ENCODE peak calls at places on chromosomes 16 and 17, in ten cellular contexts. Y is T-helper 2 cell treated with Interferon-gamma antibody and Interleukin-4, amounts not matched to agents 5 μg/mL and 100 μg/mL, for 36 hours; C is left colon; K is GM12892; U is cardiac fibroblast; E is NCI-H774; X is HT1080; V is PC-9; L is body of pancreas; A is AG20443. H is an unnamed sample.

GRCh38 chr17:37050905-37051304 is 102.2 kb downstream of the AATF start:
- DNase-seq in Y (no peak), C (no peak), K (no peak), U (peak), E (no peak), X (no peak), V (no peak), L (no peak), A (no peak), H (no peak)

GRCh38 chr16:89920723-89921122 is 2.1 kb downstream of the MC1R start:
- DNase-seq in Y (no peak), C (no peak), K (no peak), U (peak), E (no peak), X (no peak), V (no peak), L (no peak), A (no peak), H (no peak)

GRCh38 chr16:85522842-85523601 is 90.1 kb upstream of the GSE1 start:
- DNase-seq in Y (no peak), C (peak), K (no peak), U (peak), E (no peak), X (peak), V (peak), L (peak), A (peak), H (no peak)

GRCh38 chr16:69106491-69107291 is 1.2 kb downstream of the HAS3 start:
- DNase-seq in Y (no peak), C (peak), K (peak), U (no peak), E (no peak), X (no peak), V (no peak), L (no peak), A (peak), H (no peak)

GRCh38 chr16:59192551-59193199 is 458.6 kb upstream of the GOT2 start:
- DNase-seq in Y (no peak), C (peak), K (no peak), U (peak), E (no peak), X (peak), V (no peak), L (no peak), A (peak), H (no peak)

GRCh38 chr17:15740570-15741120 is 8.6 kb downstream of the TBC1D26 start:
- DNase-seq in Y (no peak), C (no peak), K (no peak), U (no peak), E (no peak), X (no peak), V (no peak), L (no peak), A (no peak), H (no peak)

GRCh38 chr16:18931756-18932155 is 5.5 kb upstream of the SMG1 start:
- DNase-seq in Y (no peak), C (no peak), K (no peak), U (no peak), E (no peak), X (no peak), V (no peak), L (no peak), A (no peak), H (no peak)

GRCh38 chr16:57235128-57236092 is 9.6 kb upstream of the ARL2BP start:
- DNase-seq in Y (peak), C (no peak), K (no peak), U (peak), E (peak), X (peak), V (no peak), L (no peak), A (peak), H (no peak)

GRCh38 chr17:14464741-14465140 is 163.9 kb downstream of the HS3ST3B1 start:
- DNase-seq in Y (no peak), C (no peak), K (no peak), U (peak), E (no peak), X (no peak), V (no peak), L (no peak), A (peak), H (peak)

GRCh38 chr17:82881900-82882714 is 42.3 kb upstream of the ZNF750 start:
- DNase-seq in Y (no peak), C (peak), K (no peak), U (no peak), E (no peak), X (no peak), V (no peak), L (peak), A (peak), H (no peak)

GRCh38 chr17:68484458-68484857 is 27.2 kb upstream of the WIPI1 start:
- DNase-seq in Y (no peak), C (no peak), K (no peak), U (no peak), E (no peak), X (no peak), V (no peak), L (no peak), A (no peak), H (no peak)

H was measured in LoVo.